ENCODE peak calls at places on chromosomes 12 and 14, in four cellular contexts. C is left ventricle myocardium inferior, Z is PC-3, M is sciatic nerve. R is an unnamed sample.

GRCh38 chr12:29990971-29991370 is 207.2 kb upstream of the TMTC1 start:
- DNase-seq in C (no peak), M (no peak), Z (no peak), R (peak)

GRCh38 chr12:47383942-47384341 is 304.2 kb upstream of the AMIGO2 start:
- DNase-seq in M (no peak), Z (peak), C (no peak), R (peak)

GRCh38 chr12:84276215-84276614 is 636.4 kb downstream of the SLC6A15 start:
- DNase-seq in Z (no peak), M (no peak), C (no peak), R (peak)

GRCh38 chr12:109761631-109761950 is 48.0 kb downstream of the FAM222A start:
- DNase-seq in M (peak), C (no peak), Z (no peak), R (no peak)

GRCh38 chr12:6788972-6789905 is at the start of gene CD4:
- DNase-seq in Z (no peak), M (no peak), C (peak), R (no peak)

GRCh38 chr14:77184396-77185092 is 2.9 kb downstream of the TMEM63C start:
- DNase-seq in M (no peak), Z (peak), C (no peak), R (no peak)

GRCh38 chr12:34403706-34404376 is 381.5 kb downstream of the ALG10 start:
- DNase-seq in Z (no peak), M (peak), C (peak), R (no peak)

GRCh38 chr12:116642101-116642500 is 82.9 kb downstream of the MAP1LC3B2 start:
- DNase-seq in C (no peak), Z (no peak), M (no peak), R (no peak)

GRCh38 chr12:84131076-84131475 is 781.5 kb downstream of the SLC6A15 start:
- DNase-seq in Z (peak), C (no peak), M (no peak), R (no peak)

GRCh38 chr14:70094106-70094505 is 94.6 kb downstream of the SLC8A3 start:
- DNase-seq in C (no peak), M (no peak), Z (no peak), R (no peak)

GRCh38 chr14:51962678-51963077 is 26.7 kb upstream of the RTRAF start:
- DNase-seq in Z (no peak), M (no peak), C (no peak), R (no peak)

GRCh38 chr14:55359307-55359706 is 52.3 kb downstream of the ATG14 start:
- DNase-seq in C (no peak), M (no peak), Z (peak), R (no peak)

GRCh38 chr12:5694759-5695409 is 250.2 kb downstream of the ANO2 start:
- DNase-seq in C (no peak), Z (no peak), M (no peak), R (no peak)

GRCh38 chr14:20455355-20456300 is 602 bp downstream of the APEX1 start:
- DNase-seq in C (no peak), M (no peak), Z (peak), R (peak)